ENCODE peak calls at places on chromosome 4, in five cellular contexts. K is Karpas-422, R is aorta, Z is suprapubic skin, C is HFF-Myc. Q is an unnamed sample.

GRCh38 chr4:6422866-6423265 is 49.5 kb downstream of the PPP2R2C start:
- DNase-seq in K (no peak), R (peak), Z (no peak), C (no peak), Q (no peak)

GRCh38 chr4:149841686-149842085 is 26.0 kb upstream of the IQCM start:
- DNase-seq in K (no peak), R (no peak), Z (no peak), C (no peak), Q (no peak)

GRCh38 chr4:8765084-8765483 is 106.6 kb downstream of the HMX1 start:
- DNase-seq in K (no peak), R (peak), Z (peak), C (no peak), Q (no peak)

GRCh38 chr4:170827562-170828260 is 738.0 kb upstream of the AADAT start:
- DNase-seq in K (no peak), R (no peak), Z (no peak), C (no peak), Q (no peak)

GRCh38 chr4:22668301-22668700 is 24.4 kb upstream of the GBA3 start:
- DNase-seq in K (no peak), R (no peak), Z (no peak), C (no peak), Q (no peak)

GRCh38 chr4:128630881-128631280 is 178.6 kb upstream of the JADE1 start:
- DNase-seq in K (no peak), R (no peak), Z (no peak), C (no peak), Q (no peak)

GRCh38 chr4:24646777-24647460 is 62.6 kb upstream of the DHX15 start:
- DNase-seq in K (no peak), R (no peak), Z (no peak), C (no peak), Q (no peak)

GRCh38 chr4:6395466-6396228 is 76.8 kb downstream of the PPP2R2C start:
- DNase-seq in K (no peak), R (no peak), Z (no peak), C (no peak), Q (no peak)

GRCh38 chr4:23945521-23946017 is 55.7 kb upstream of the PPARGC1A start:
- DNase-seq in K (no peak), R (no peak), Z (peak), C (peak), Q (peak)

GRCh38 chr4:128635141-128635911 is 174.2 kb upstream of the JADE1 start:
- DNase-seq in K (no peak), R (no peak), Z (no peak), C (no peak), Q (no peak)

GRCh38 chr4:17283251-17283650 is 228.6 kb downstream of the QDPR start:
- DNase-seq in K (no peak), R (no peak), Z (no peak), C (no peak), Q (no peak)

GRCh38 chr4:41967392-41967791 is 14.2 kb upstream of the DCAF4L1 start:
- DNase-seq in K (no peak), R (no peak), Z (no peak), C (no peak), Q (no peak)

GRCh38 chr4:87011340-87012034 is 76.7 kb downstream of the AFF1 start:
- DNase-seq in K (no peak), R (no peak), Z (no peak), C (peak), Q (peak)

GRCh38 chr4:163165217-163166017 is 1.3 kb downstream of the NAF1 start:
- DNase-seq in K (peak), R (no peak), Z (no peak), C (no peak), Q (no peak)

GRCh38 chr4:38842998-38843397 is 13.6 kb downstream of the TLR6 start:
- DNase-seq in K (no peak), R (no peak), Z (no peak), C (no peak), Q (no peak)

GRCh38 chr4:48489683-48490011 is 405 bp upstream of the ZAR1 start:
- DNase-seq in K (no peak), R (no peak), Z (no peak), C (no peak), Q (no peak)

GRCh38 chr4:62262676-62263075 is 1062.5 kb downstream of the ADGRL3 start:
- DNase-seq in K (no peak), R (no peak), Z (no peak), C (no peak), Q (no peak)

GRCh38 chr4:98873059-98873458 is 55.9 kb downstream of the EIF4E start:
- DNase-seq in K (no peak), R (no peak), Z (no peak), C (no peak), Q (no peak)

GRCh38 chr4:48184891-48185290 is 50.8 kb upstream of the TXK start:
- DNase-seq in K (no peak), R (no peak), Z (no peak), C (no peak), Q (no peak)

GRCh38 chr4:148834804-148835598 is 392.8 kb upstream of the NR3C2 start:
- DNase-seq in K (no peak), R (no peak), Z (no peak), C (no peak), Q (no peak)

GRCh38 chr4:122776916-122777315 is 44.4 kb downstream of the BBS12 start:
- DNase-seq in K (no peak), R (no peak), Z (no peak), C (no peak), Q (no peak)

GRCh38 chr4:48133668-48134444 is at the start of gene TXK:
- DNase-seq in K (no peak), R (no peak), Z (no peak), C (no peak), Q (no peak)

GRCh38 chr4:39029752-39030694 is 2.2 kb downstream of the TMEM156 start:
- DNase-seq in K (peak), R (no peak), Z (no peak), C (no peak), Q (no peak)

GRCh38 chr4:167419468-167420133 is 185.3 kb upstream of the SPOCK3 start:
- DNase-seq in K (no peak), R (no peak), Z (no peak), C (no peak), Q (no peak)

GRCh38 chr4:121658125-121658524 is 38.7 kb downstream of the ANXA5 start:
- DNase-seq in K (no peak), R (no peak), Z (no peak), C (no peak), Q (no peak)

GRCh38 chr4:72313121-72313520 is 255.9 kb downstream of the ADAMTS3 start:
- DNase-seq in K (no peak), R (no peak), Z (no peak), C (no peak), Q (no peak)

GRCh38 chr4:55866973-55867574 is 13.6 kb downstream of the EXOC1 start:
- DNase-seq in K (peak), R (no peak), Z (no peak), C (peak), Q (peak)

GRCh38 chr4:112636688-112637551 is at the start of the genes LARP7 and ZGRF1:
- DNase-seq in K (peak), R (peak), Z (peak), C (peak), Q (peak)

GRCh38 chr4:98613453-98614075 is 44.8 kb downstream of the TSPAN5 start:
- DNase-seq in K (no peak), R (no peak), Z (no peak), C (no peak), Q (no peak)

GRCh38 chr4:15366660-15367059 is 61.2 kb upstream of the C1QTNF7 start:
- DNase-seq in K (no peak), R (no peak), Z (no peak), C (no peak), Q (no peak)

GRCh38 chr4:40121515-40121914 is 64.9 kb downstream of the N4BP2 start:
- DNase-seq in K (peak), R (no peak), Z (no peak), C (no peak), Q (peak)

GRCh38 chr4:77600521-77601451 is 4.8 kb upstream of the CXCL13 start:
- DNase-seq in K (peak), R (no peak), Z (no peak), C (no peak), Q (no peak)

GRCh38 chr4:108861339-108861738 is 98.5 kb upstream of the ETNPPL start:
- DNase-seq in K (peak), R (no peak), Z (no peak), C (no peak), Q (peak)

GRCh38 chr4:15197005-15197404 is 194.7 kb downstream of the CPEB2 start:
- DNase-seq in K (no peak), R (no peak), Z (no peak), C (no peak), Q (no peak)

DNA sequence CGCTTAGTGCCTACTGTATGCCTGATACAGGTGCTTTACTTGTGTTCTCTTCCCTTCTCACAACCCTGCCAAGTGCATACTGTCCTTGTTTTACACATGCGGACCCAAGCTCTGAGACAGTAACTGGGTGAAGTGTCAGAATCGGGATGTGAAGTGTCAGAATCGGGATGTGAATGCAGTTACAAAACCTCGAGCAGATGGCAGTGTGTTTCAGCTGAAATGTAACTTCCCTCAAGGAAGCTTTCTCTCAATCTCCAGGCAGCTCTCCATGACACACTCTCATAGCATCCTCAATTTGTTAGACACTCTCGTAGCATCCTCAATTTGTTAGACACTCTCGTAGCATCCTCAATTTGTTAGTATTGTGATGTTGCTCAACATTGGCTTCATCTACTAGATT is 1.0 kb upstream of the HPSE start:
- DNase-seq in K (no peak), R (no peak), Z (no peak), C (no peak), Q (no peak)
- H3K4me3 ChIP-seq in K (no peak), R (peak), Z (peak), C (no peak), Q (no peak)

GRCh38 chr4:154492288-154492687 is 689 bp upstream of the DCHS2 start:
- DNase-seq in K (no peak), R (no peak), Z (no peak), C (no peak), Q (no peak)
- H3K4me3 ChIP-seq in K (no peak), R (peak), Z (peak), C (no peak), Q (no peak)

DNA sequence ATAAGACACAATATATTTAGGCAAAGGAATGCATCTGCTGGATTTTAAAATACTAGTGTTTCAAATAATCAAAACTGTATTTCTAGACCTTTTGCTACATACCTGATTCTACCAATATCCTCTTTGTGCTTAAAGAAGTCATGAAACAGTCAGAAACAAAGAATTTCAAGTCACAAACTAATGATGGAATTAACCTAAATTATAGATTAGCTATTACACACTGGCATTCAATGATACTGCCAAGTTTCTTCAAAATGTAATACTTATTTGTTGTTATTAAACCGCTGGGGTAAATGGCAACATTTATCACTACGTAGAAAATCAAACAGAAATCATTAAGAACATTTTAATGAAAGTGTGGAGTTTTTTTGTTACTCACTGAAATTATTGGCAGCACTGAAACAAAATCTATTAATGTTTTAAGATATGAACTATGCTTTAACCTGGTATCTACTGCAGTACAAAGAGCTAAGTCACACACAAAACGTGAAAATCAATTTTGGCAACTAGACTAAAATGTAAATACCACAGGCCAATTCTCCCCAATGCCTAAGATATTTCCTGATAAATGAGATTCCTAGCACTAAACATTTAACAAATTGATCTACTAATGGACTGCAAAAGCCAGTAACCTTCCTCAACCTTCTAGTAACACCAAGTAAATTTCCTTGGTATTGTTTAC is 19.4 kb downstream of the PDGFC start:
- DNase-seq in K (no peak), R (no peak), Z (no peak), C (no peak), Q (no peak)
- H3K4me3 ChIP-seq in K (no peak), R (no peak), Z (no peak), C (no peak), Q (no peak)

GRCh38 chr4:4667643-4668081 is 125.8 kb upstream of the STX18 start:
- DNase-seq in K (no peak), R (no peak), Z (no peak), C (no peak), Q (no peak)
- H3K4me3 ChIP-seq in K (no peak), R (no peak), Z (no peak), C (no peak), Q (no peak)

DNA sequence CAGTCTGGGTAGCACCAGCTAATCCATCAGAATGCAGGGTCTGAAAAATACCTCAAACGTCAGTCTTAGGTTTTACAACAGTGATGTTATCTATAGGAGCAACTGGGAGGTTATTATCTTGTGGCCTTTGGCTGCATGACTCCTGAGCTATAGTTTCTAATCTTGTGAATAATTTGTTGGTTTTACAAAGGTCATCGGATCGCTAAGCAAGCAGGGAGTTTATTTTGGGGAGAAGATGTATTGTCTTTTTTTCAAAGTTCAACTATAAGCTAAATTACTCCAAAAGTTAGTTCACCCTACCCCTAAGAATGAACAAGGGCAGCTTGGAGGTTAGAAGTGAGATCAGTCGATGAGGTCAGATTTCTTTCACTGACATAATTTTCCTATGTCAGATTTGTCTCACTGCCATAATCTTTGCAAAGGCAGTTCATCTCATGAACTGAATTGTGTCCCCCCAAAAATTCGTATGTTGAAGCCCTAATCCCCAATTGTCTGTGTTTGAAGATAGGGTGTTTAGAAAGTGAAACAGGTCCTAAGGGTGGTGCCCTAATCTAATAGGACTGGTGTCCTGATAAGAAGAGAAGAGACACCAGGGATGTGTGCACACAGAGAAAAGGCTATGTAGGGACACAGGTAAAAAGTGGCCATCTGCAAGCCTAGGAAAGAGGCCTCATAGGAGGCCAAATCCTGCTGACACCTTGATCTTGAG is 175.8 kb upstream of the GALNT7 start:
- DNase-seq in K (no peak), R (no peak), Z (no peak), C (no peak), Q (no peak)
- H3K4me3 ChIP-seq in K (no peak), R (no peak), Z (no peak), C (no peak), Q (no peak)

DNA sequence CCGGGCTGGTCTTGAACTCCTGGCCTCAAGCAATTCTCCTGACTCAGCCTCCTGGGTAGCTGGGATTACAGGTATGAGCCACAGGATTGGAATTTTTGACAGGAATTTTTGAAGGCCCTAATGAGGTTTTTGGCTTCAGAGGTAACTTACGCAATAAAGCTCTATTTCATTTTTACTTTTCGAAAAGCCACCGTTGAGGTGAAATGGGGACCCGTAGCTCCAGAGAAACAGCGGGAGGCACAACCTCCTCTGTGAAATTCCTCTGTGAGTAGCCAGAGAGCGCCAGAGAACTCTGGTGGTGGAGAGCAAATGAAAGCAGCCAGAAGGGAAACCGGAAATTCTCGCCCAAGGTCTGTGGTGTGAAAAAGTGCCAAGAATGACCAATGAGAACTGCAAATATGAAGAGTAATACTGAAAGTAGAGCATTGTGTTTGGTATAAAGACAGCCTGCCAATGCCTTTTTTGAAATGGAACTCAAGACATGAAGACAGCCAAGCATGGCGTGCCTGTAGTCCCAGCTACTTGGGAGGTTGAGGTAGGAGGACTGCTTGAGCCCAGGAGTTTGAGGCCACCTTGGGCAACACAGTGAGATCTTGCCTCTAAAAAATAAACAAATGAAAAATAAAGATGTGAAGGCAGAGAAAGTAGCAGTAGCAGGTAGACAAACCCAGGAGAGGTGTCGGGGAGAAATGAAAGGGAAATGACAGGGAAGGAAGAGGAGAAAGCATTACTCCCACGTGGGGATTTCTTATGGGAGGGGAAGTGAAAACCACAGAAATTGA is 33.0 kb upstream of the TMEM131L start:
- DNase-seq in K (peak), R (no peak), Z (no peak), C (no peak), Q (peak)
- H3K4me3 ChIP-seq in K (peak), R (no peak), Z (peak), C (no peak), Q (no peak)

GRCh38 chr4:88599714-88600113 is 7.4 kb downstream of the HERC3 start:
- DNase-seq in K (no peak), R (no peak), Z (no peak), C (no peak), Q (no peak)

GRCh38 chr4:88597970-88598369 is 5.7 kb downstream of the HERC3 start:
- DNase-seq in K (no peak), R (no peak), Z (no peak), C (no peak), Q (no peak)

GRCh38 chr4:88599298-88599697 is 7.0 kb downstream of the HERC3 start:
- DNase-seq in K (no peak), R (no peak), Z (no peak), C (no peak), Q (peak)

GRCh38 chr4:88604978-88605678 is 12.8 kb downstream of the HERC3 start:
- DNase-seq in K (no peak), R (no peak), Z (no peak), C (no peak), Q (no peak)

GRCh38 chr4:88600129-88600849 is 8.0 kb downstream of the HERC3 start:
- DNase-seq in K (no peak), R (no peak), Z (no peak), C (no peak), Q (peak)
- H3K4me3 ChIP-seq in K (no peak), R (no peak), Z (no peak), C (no peak), Q (no peak)

DNA sequence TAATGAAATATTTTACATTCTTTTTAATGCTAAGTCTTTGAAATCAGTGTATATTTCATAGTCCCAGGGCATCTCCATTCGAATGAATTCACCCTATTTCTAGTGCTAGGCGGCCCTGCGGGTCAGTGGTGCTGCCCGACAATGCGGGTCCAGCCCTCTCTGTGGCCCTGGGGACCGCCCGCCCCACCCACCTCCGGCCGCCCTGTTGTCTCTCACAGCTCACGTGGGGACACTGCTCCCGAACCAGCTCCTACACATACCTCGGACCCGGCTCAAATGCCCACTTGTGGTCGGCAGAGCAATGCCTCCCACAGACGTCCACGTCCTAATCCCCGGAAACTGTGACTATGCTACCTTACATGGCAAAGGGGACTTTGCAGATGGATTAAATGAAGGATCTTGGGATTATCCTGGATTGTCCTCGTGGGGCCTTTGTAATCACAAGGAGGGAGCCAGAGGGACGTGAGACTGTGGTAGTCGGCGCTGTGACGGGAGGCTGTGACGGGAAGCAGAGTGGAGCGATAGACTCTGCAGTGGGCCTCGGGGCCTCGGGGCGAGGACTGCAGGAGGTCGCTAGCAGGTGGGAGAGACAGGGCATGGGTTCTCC is 92.3 kb upstream of the PSAPL1 start:
- DNase-seq in K (no peak), R (no peak), Z (no peak), C (no peak), Q (no peak)
- H3K4me3 ChIP-seq in K (no peak), R (no peak), Z (no peak), C (no peak), Q (no peak)